ENCODE peak calls at places on chromosome 5, in six cellular contexts. One of them, this sample, is unnamed. For H3K4me1, the result is how much of the 10 kb centered on the place peaks cover.

GRCh38 chr5:11897831-11898230 is 6.4 kb downstream of the CTNND2 start:
- DNase-seq in left ventricle myocardium inferior: no peak
- DNase-seq in neural progenitor cell: peak
- DNase-seq in K562: no peak
- DNase-seq in cardiac muscle cell: no peak
- DNase-seq in psoas muscle: no peak
- DNase-seq in this sample: no peak

GRCh38 chr5:95281211-95281610 is 3.7 kb downstream of the MCTP1 start:
- DNase-seq in left ventricle myocardium inferior: no peak
- DNase-seq in neural progenitor cell: peak
- DNase-seq in K562: no peak
- DNase-seq in cardiac muscle cell: no peak
- DNase-seq in psoas muscle: no peak
- DNase-seq in this sample: no peak

GRCh38 chr5:135133698-135134515 is 99.9 kb upstream of the PITX1 start:
- DNase-seq in left ventricle myocardium inferior: no peak
- DNase-seq in neural progenitor cell: no peak
- DNase-seq in K562: peak
- DNase-seq in cardiac muscle cell: peak
- DNase-seq in psoas muscle: no peak
- DNase-seq in this sample: peak

GRCh38 chr5:9594913-9595312 is 35.2 kb downstream of the TAS2R1 start:
- DNase-seq in left ventricle myocardium inferior: no peak
- DNase-seq in neural progenitor cell: no peak
- DNase-seq in K562: no peak
- DNase-seq in cardiac muscle cell: no peak
- DNase-seq in psoas muscle: no peak
- DNase-seq in this sample: no peak

GRCh38 chr5:10863763-10864383 is 102.8 kb upstream of the DAP start:
- DNase-seq in left ventricle myocardium inferior: no peak
- DNase-seq in neural progenitor cell: peak
- DNase-seq in K562: peak
- DNase-seq in cardiac muscle cell: peak
- DNase-seq in psoas muscle: peak
- DNase-seq in this sample: peak

GRCh38 chr5:32848681-32849080 is 137.6 kb downstream of the NPR3 start:
- DNase-seq in left ventricle myocardium inferior: no peak
- DNase-seq in neural progenitor cell: no peak
- DNase-seq in K562: no peak
- DNase-seq in cardiac muscle cell: no peak
- DNase-seq in psoas muscle: no peak
- DNase-seq in this sample: no peak

GRCh38 chr5:6634327-6634713 is 1.1 kb downstream of the SRD5A1 start:
- DNase-seq in left ventricle myocardium inferior: no peak
- DNase-seq in neural progenitor cell: peak
- DNase-seq in K562: peak
- DNase-seq in cardiac muscle cell: no peak
- DNase-seq in psoas muscle: no peak
- DNase-seq in this sample: no peak

GRCh38 chr5:134819404-134819963 is 26.3 kb upstream of the C5orf24 start:
- DNase-seq in left ventricle myocardium inferior: no peak
- DNase-seq in neural progenitor cell: no peak
- DNase-seq in K562: no peak
- DNase-seq in cardiac muscle cell: no peak
- DNase-seq in psoas muscle: no peak
- DNase-seq in this sample: no peak

GRCh38 chr5:31470608-31471007 is 61.3 kb downstream of the DROSHA start:
- DNase-seq in left ventricle myocardium inferior: peak
- DNase-seq in neural progenitor cell: no peak
- DNase-seq in K562: peak
- DNase-seq in cardiac muscle cell: no peak
- DNase-seq in psoas muscle: peak
- DNase-seq in this sample: peak

GRCh38 chr5:148063861-148064260 is at the start of gene SPINK5:
- DNase-seq in left ventricle myocardium inferior: no peak
- DNase-seq in neural progenitor cell: no peak
- DNase-seq in K562: no peak
- DNase-seq in cardiac muscle cell: no peak
- DNase-seq in psoas muscle: no peak
- DNase-seq in this sample: no peak

GRCh38 chr5:67209141-67209771 is 12.7 kb upstream of the CD180 start:
- DNase-seq in left ventricle myocardium inferior: peak
- DNase-seq in neural progenitor cell: peak
- DNase-seq in K562: peak
- DNase-seq in cardiac muscle cell: peak
- DNase-seq in psoas muscle: no peak
- DNase-seq in this sample: peak

GRCh38 chr5:25649628-25650265 is 1005.0 kb upstream of the CDH10 start:
- DNase-seq in left ventricle myocardium inferior: no peak
- DNase-seq in neural progenitor cell: no peak
- DNase-seq in K562: no peak
- DNase-seq in cardiac muscle cell: no peak
- DNase-seq in psoas muscle: no peak
- DNase-seq in this sample: no peak

GRCh38 chr5:170439246-170439943 is 50.2 kb upstream of the KCNMB1 start:
- DNase-seq in left ventricle myocardium inferior: no peak
- DNase-seq in neural progenitor cell: no peak
- DNase-seq in K562: no peak
- DNase-seq in cardiac muscle cell: no peak
- DNase-seq in psoas muscle: no peak
- DNase-seq in this sample: no peak

GRCh38 chr5:43772601-43773031 is 169.6 kb downstream of the NNT start:
- DNase-seq in left ventricle myocardium inferior: no peak
- DNase-seq in neural progenitor cell: no peak
- DNase-seq in K562: peak
- DNase-seq in cardiac muscle cell: no peak
- DNase-seq in psoas muscle: no peak
- DNase-seq in this sample: no peak

GRCh38 chr5:172123269-172123692 is 64.7 kb downstream of the STK10 start:
- DNase-seq in left ventricle myocardium inferior: peak
- DNase-seq in neural progenitor cell: peak
- DNase-seq in K562: peak
- DNase-seq in cardiac muscle cell: peak
- DNase-seq in psoas muscle: peak
- DNase-seq in this sample: peak

GRCh38 chr5:157390179-157390923 is 69.7 kb upstream of the NIPAL4 start:
- DNase-seq in left ventricle myocardium inferior: no peak
- DNase-seq in neural progenitor cell: no peak
- DNase-seq in K562: peak
- DNase-seq in cardiac muscle cell: no peak
- DNase-seq in psoas muscle: no peak
- DNase-seq in this sample: no peak

GRCh38 chr5:123806644-123807043 is 294.7 kb downstream of the CSNK1G3 start:
- DNase-seq in left ventricle myocardium inferior: no peak
- DNase-seq in neural progenitor cell: no peak
- DNase-seq in K562: no peak
- DNase-seq in cardiac muscle cell: no peak
- DNase-seq in psoas muscle: no peak
- DNase-seq in this sample: no peak

GRCh38 chr5:110289213-110289810 is 437.2 kb downstream of the TMEM232 start:
- DNase-seq in left ventricle myocardium inferior: no peak
- DNase-seq in neural progenitor cell: no peak
- DNase-seq in K562: no peak
- DNase-seq in cardiac muscle cell: no peak
- DNase-seq in psoas muscle: no peak
- DNase-seq in this sample: no peak

GRCh38 chr5:110288766-110289165 is 437.7 kb downstream of the TMEM232 start:
- DNase-seq in left ventricle myocardium inferior: no peak
- DNase-seq in neural progenitor cell: no peak
- DNase-seq in K562: no peak
- DNase-seq in cardiac muscle cell: no peak
- DNase-seq in psoas muscle: no peak
- DNase-seq in this sample: no peak
- H3K4me3 ChIP-seq in left ventricle myocardium inferior: no peak
- H3K4me3 ChIP-seq in neural progenitor cell: no peak
- H3K4me3 ChIP-seq in K562: no peak
- H3K4me3 ChIP-seq in cardiac muscle cell: no peak
- H3K4me3 ChIP-seq in psoas muscle: no peak
- H3K4me3 ChIP-seq in this sample: no peak

GRCh38 chr5:89728134-89728533 is 681.4 kb downstream of the CETN3 start:
- DNase-seq in left ventricle myocardium inferior: no peak
- DNase-seq in neural progenitor cell: no peak
- DNase-seq in K562: no peak
- DNase-seq in cardiac muscle cell: no peak
- DNase-seq in psoas muscle: no peak
- DNase-seq in this sample: no peak

GRCh38 chr5:89733772-89734171 is 675.8 kb downstream of the CETN3 start:
- DNase-seq in left ventricle myocardium inferior: no peak
- DNase-seq in neural progenitor cell: peak
- DNase-seq in K562: no peak
- DNase-seq in cardiac muscle cell: no peak
- DNase-seq in psoas muscle: no peak
- DNase-seq in this sample: no peak

GRCh38 chr5:89728750-89729149 is 680.8 kb downstream of the CETN3 start:
- DNase-seq in left ventricle myocardium inferior: peak
- DNase-seq in neural progenitor cell: no peak
- DNase-seq in K562: no peak
- DNase-seq in cardiac muscle cell: no peak
- DNase-seq in psoas muscle: peak
- DNase-seq in this sample: no peak

GRCh38 chr5:89735108-89735507 is 674.4 kb downstream of the CETN3 start:
- DNase-seq in left ventricle myocardium inferior: no peak
- DNase-seq in neural progenitor cell: no peak
- DNase-seq in K562: no peak
- DNase-seq in cardiac muscle cell: no peak
- DNase-seq in psoas muscle: no peak
- DNase-seq in this sample: no peak

DNA sequence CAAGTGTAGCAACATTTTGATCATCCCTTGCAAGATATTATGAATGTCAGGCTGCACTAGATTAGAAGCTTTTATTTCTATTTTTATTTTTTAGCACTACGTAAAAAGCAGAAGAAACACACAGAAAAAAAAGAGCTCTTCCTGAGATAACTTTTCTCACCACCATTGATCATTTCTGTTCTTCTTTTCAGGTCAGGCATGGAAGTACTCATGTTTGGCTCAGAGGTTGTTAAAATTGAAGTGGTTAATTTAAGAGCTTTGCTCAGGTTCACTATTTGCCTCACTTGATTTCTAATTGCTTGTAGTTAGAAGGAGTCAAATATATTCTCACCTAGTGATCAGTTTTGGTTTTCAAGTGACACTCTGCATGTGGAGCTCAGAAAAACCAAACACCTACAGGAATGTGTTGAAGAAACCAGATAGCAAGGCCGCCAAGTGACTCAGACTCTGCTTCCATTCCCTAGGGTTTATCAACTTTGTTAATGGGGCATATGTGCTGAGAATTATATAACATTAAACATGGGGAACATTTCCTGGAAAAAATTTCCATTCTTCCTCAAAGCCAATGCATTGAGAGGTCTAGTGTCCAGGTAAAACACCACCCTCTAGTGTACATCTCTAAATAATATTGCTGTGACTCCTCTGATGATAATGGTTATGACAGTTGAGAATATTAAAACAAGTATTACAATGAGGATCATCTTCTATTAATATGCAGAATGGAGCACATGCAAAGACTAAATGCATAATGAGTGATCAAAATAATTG is 679.7 kb downstream of the CETN3 start:
- DNase-seq in left ventricle myocardium inferior: no peak
- DNase-seq in neural progenitor cell: no peak
- DNase-seq in K562: peak
- DNase-seq in cardiac muscle cell: no peak
- DNase-seq in psoas muscle: no peak
- DNase-seq in this sample: no peak
- TF ChIP-seq CTCF in left ventricle myocardium inferior: no peak
- TF ChIP-seq CTCF in neural progenitor cell: peak
- TF ChIP-seq CTCF in K562: no peak
- TF ChIP-seq CTCF in cardiac muscle cell: no peak
- TF ChIP-seq CTCF in psoas muscle: peak
- TF ChIP-seq CTCF in this sample: peak

DNA sequence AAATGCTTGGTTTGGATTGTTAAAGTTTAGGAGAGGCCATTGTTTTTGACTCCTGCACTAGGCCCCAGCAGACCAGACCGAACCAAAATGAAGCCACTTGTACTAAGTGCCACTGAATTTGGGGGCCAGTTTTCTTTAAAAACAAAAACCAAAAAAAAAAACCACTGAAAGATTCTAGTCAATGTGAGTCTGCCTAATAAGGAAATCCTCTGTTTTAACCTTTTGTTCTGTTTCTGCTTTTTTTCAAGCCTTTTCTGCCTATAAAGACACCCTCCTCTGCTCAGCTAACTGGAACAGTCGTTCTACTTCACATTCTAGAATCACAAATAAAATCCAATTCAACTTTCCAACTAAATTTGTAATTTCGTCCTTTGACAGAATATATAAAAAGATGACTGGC is 64.9 kb downstream of the SERINC5 start:
- DNase-seq in left ventricle myocardium inferior: no peak
- DNase-seq in neural progenitor cell: no peak
- DNase-seq in K562: no peak
- DNase-seq in cardiac muscle cell: no peak
- DNase-seq in psoas muscle: no peak
- DNase-seq in this sample: no peak
- H3K4me1 ChIP-seq in left ventricle myocardium inferior: half or more
- H3K4me1 ChIP-seq in neural progenitor cell: half or more
- H3K4me1 ChIP-seq in K562: under half
- H3K4me1 ChIP-seq in cardiac muscle cell: half or more
- H3K4me1 ChIP-seq in psoas muscle: under half
- H3K4me1 ChIP-seq in this sample: under half

DNA sequence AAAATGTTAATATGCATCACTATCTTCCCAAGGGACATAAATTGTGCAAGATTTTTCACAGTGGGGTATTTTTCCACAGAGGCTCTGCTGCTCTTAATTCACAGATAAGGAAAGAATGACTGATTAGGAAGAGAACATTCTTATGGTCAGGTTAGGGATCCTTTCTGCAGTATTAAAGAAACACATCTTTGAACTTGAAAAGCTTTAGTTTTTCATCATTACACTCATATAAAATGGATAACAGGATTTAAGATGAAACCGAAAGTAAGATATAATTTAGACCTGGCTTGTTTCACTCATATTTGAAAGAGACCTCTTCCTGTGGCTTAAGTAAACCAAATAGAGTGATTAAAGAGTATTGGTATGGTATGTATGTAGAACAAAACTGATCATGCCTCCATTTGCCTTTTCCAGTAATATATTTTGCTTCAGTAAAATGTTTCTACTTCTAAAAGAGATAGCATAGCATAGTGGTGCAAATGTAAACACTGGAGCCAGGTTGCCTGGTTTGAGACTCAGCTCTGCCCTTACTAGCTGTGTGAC is 160.0 kb downstream of the PRR16 start:
- DNase-seq in left ventricle myocardium inferior: no peak
- DNase-seq in neural progenitor cell: no peak
- DNase-seq in K562: no peak
- DNase-seq in cardiac muscle cell: no peak
- DNase-seq in psoas muscle: no peak
- DNase-seq in this sample: no peak
- H3K4me3 ChIP-seq in left ventricle myocardium inferior: no peak
- H3K4me3 ChIP-seq in neural progenitor cell: no peak
- H3K4me3 ChIP-seq in K562: no peak
- H3K4me3 ChIP-seq in cardiac muscle cell: no peak
- H3K4me3 ChIP-seq in psoas muscle: no peak
- H3K4me3 ChIP-seq in this sample: no peak